ENCODE peak calls at places on chromosomes 3 and 15, in nine cellular contexts. One of them, this sample, is unnamed.

GRCh38 chr3:52495777-52496602 is 852 bp downstream of the STAB1 start:
- DNase-seq in NCI-H69: no peak
- DNase-seq in NCI-H1092 treated with DMSO at 0.1 percent for 48 hours: no peak
- DNase-seq in psoas muscle: peak; percentile 51
- DNase-seq in colonic mucosa: no peak
- DNase-seq in neural progenitor cell: no peak
- DNase-seq in HepG2: peak; percentile 30
- DNase-seq in esophagus squamous epithelium: no peak
- DNase-seq in OCI-LY7: no peak
- DNase-seq in this sample: no peak

GRCh38 chr15:50758712-50759205 is 6.7 kb downstream of the SPPL2A start:
- DNase-seq in NCI-H69: no peak
- DNase-seq in NCI-H1092 treated with DMSO at 0.1 percent for 48 hours: no peak
- DNase-seq in psoas muscle: no peak
- DNase-seq in colonic mucosa: no peak
- DNase-seq in neural progenitor cell: no peak
- DNase-seq in HepG2: no peak
- DNase-seq in esophagus squamous epithelium: no peak
- DNase-seq in OCI-LY7: no peak
- DNase-seq in this sample: no peak

GRCh38 chr3:161273589-161274218 is 52.6 kb downstream of the NMD3 start:
- DNase-seq in NCI-H69: peak; percentile 61
- DNase-seq in NCI-H1092 treated with DMSO at 0.1 percent for 48 hours: peak; percentile 35
- DNase-seq in psoas muscle: no peak
- DNase-seq in colonic mucosa: peak; percentile 29
- DNase-seq in neural progenitor cell: peak; percentile 61
- DNase-seq in HepG2: peak; percentile 28
- DNase-seq in esophagus squamous epithelium: no peak
- DNase-seq in OCI-LY7: peak; percentile 60
- DNase-seq in this sample: peak; percentile 7

GRCh38 chr3:168249539-168250414 is 154.1 kb upstream of the GOLIM4 start:
- DNase-seq in NCI-H69: peak; percentile 98
- DNase-seq in NCI-H1092 treated with DMSO at 0.1 percent for 48 hours: peak; percentile 82
- DNase-seq in psoas muscle: peak; percentile 70
- DNase-seq in colonic mucosa: peak; percentile 77
- DNase-seq in neural progenitor cell: peak; percentile 96
- DNase-seq in HepG2: peak; percentile 54
- DNase-seq in esophagus squamous epithelium: no peak
- DNase-seq in OCI-LY7: peak; percentile 47
- DNase-seq in this sample: no peak

GRCh38 chr15:68599560-68600071 is 20.8 kb downstream of the CORO2B start:
- DNase-seq in NCI-H69: peak; percentile 88
- DNase-seq in NCI-H1092 treated with DMSO at 0.1 percent for 48 hours: no peak
- DNase-seq in psoas muscle: no peak
- DNase-seq in colonic mucosa: no peak
- DNase-seq in neural progenitor cell: peak; percentile 91
- DNase-seq in HepG2: no peak
- DNase-seq in esophagus squamous epithelium: no peak
- DNase-seq in OCI-LY7: peak; percentile 55
- DNase-seq in this sample: no peak

GRCh38 chr3:177601120-177601519 is 403.8 kb upstream of the TBL1XR1 start:
- DNase-seq in NCI-H69: peak; percentile 40
- DNase-seq in NCI-H1092 treated with DMSO at 0.1 percent for 48 hours: no peak
- DNase-seq in psoas muscle: no peak
- DNase-seq in colonic mucosa: no peak
- DNase-seq in neural progenitor cell: no peak
- DNase-seq in HepG2: no peak
- DNase-seq in esophagus squamous epithelium: no peak
- DNase-seq in OCI-LY7: no peak
- DNase-seq in this sample: no peak

GRCh38 chr3:51975857-51976549 is 1.1 kb downstream of the ABHD14A start:
- DNase-seq in NCI-H69: peak; percentile 88
- DNase-seq in NCI-H1092 treated with DMSO at 0.1 percent for 48 hours: peak; percentile 78
- DNase-seq in psoas muscle: peak; percentile 76
- DNase-seq in colonic mucosa: peak; percentile 81
- DNase-seq in neural progenitor cell: peak; percentile 88
- DNase-seq in HepG2: peak; percentile 50
- DNase-seq in esophagus squamous epithelium: no peak
- DNase-seq in OCI-LY7: peak; percentile 44
- DNase-seq in this sample: no peak

GRCh38 chr3:111484666-111485065 is 57.3 kb upstream of the CD96 start:
- DNase-seq in NCI-H69: no peak
- DNase-seq in NCI-H1092 treated with DMSO at 0.1 percent for 48 hours: no peak
- DNase-seq in psoas muscle: no peak
- DNase-seq in colonic mucosa: no peak
- DNase-seq in neural progenitor cell: no peak
- DNase-seq in HepG2: no peak
- DNase-seq in esophagus squamous epithelium: no peak
- DNase-seq in OCI-LY7: no peak
- DNase-seq in this sample: no peak

GRCh38 chr3:126125341-126125740 is 41.4 kb upstream of the SLC41A3 start:
- DNase-seq in NCI-H69: no peak
- DNase-seq in NCI-H1092 treated with DMSO at 0.1 percent for 48 hours: no peak
- DNase-seq in psoas muscle: peak; percentile 1
- DNase-seq in colonic mucosa: peak; percentile 10
- DNase-seq in neural progenitor cell: no peak
- DNase-seq in HepG2: no peak
- DNase-seq in esophagus squamous epithelium: no peak
- DNase-seq in OCI-LY7: no peak
- DNase-seq in this sample: no peak

GRCh38 chr15:47351501-47351900 is 365.8 kb upstream of the SEMA6D start:
- DNase-seq in NCI-H69: no peak
- DNase-seq in NCI-H1092 treated with DMSO at 0.1 percent for 48 hours: no peak
- DNase-seq in psoas muscle: no peak
- DNase-seq in colonic mucosa: no peak
- DNase-seq in neural progenitor cell: no peak
- DNase-seq in HepG2: no peak
- DNase-seq in esophagus squamous epithelium: no peak
- DNase-seq in OCI-LY7: no peak
- DNase-seq in this sample: no peak

GRCh38 chr3:197212290-197212689 is 86.1 kb downstream of the DLG1 start:
- DNase-seq in NCI-H69: no peak
- DNase-seq in NCI-H1092 treated with DMSO at 0.1 percent for 48 hours: no peak
- DNase-seq in psoas muscle: no peak
- DNase-seq in colonic mucosa: no peak
- DNase-seq in neural progenitor cell: no peak
- DNase-seq in HepG2: no peak
- DNase-seq in esophagus squamous epithelium: no peak
- DNase-seq in OCI-LY7: no peak
- DNase-seq in this sample: no peak

GRCh38 chr15:94265009-94265408 is 33.6 kb downstream of the MCTP2 start:
- DNase-seq in NCI-H69: no peak
- DNase-seq in NCI-H1092 treated with DMSO at 0.1 percent for 48 hours: no peak
- DNase-seq in psoas muscle: no peak
- DNase-seq in colonic mucosa: no peak
- DNase-seq in neural progenitor cell: no peak
- DNase-seq in HepG2: no peak
- DNase-seq in esophagus squamous epithelium: no peak
- DNase-seq in OCI-LY7: no peak
- DNase-seq in this sample: no peak

GRCh38 chr3:178295257-178295912 is 240.9 kb upstream of the KCNMB2 start:
- DNase-seq in NCI-H69: peak; percentile 9
- DNase-seq in NCI-H1092 treated with DMSO at 0.1 percent for 48 hours: no peak
- DNase-seq in psoas muscle: no peak
- DNase-seq in colonic mucosa: no peak
- DNase-seq in neural progenitor cell: no peak
- DNase-seq in HepG2: no peak
- DNase-seq in esophagus squamous epithelium: no peak
- DNase-seq in OCI-LY7: no peak
- DNase-seq in this sample: no peak

GRCh38 chr3:73572371-73572770 is 52.4 kb downstream of the PDZRN3 start:
- DNase-seq in NCI-H69: peak; percentile 10
- DNase-seq in NCI-H1092 treated with DMSO at 0.1 percent for 48 hours: no peak
- DNase-seq in psoas muscle: no peak
- DNase-seq in colonic mucosa: peak; percentile 52
- DNase-seq in neural progenitor cell: no peak
- DNase-seq in HepG2: no peak
- DNase-seq in esophagus squamous epithelium: no peak
- DNase-seq in OCI-LY7: no peak
- DNase-seq in this sample: no peak

GRCh38 chr15:97652041-97652440 is 308.5 kb upstream of the ARRDC4 start:
- DNase-seq in NCI-H69: peak; percentile 71
- DNase-seq in NCI-H1092 treated with DMSO at 0.1 percent for 48 hours: no peak
- DNase-seq in psoas muscle: no peak
- DNase-seq in colonic mucosa: no peak
- DNase-seq in neural progenitor cell: no peak
- DNase-seq in HepG2: no peak
- DNase-seq in esophagus squamous epithelium: no peak
- DNase-seq in OCI-LY7: no peak
- DNase-seq in this sample: no peak

GRCh38 chr15:92492556-92492955 is 98.9 kb downstream of the ST8SIA2 start:
- DNase-seq in NCI-H69: no peak
- DNase-seq in NCI-H1092 treated with DMSO at 0.1 percent for 48 hours: no peak
- DNase-seq in psoas muscle: no peak
- DNase-seq in colonic mucosa: no peak
- DNase-seq in neural progenitor cell: no peak
- DNase-seq in HepG2: no peak
- DNase-seq in esophagus squamous epithelium: no peak
- DNase-seq in OCI-LY7: no peak
- DNase-seq in this sample: no peak

GRCh38 chr15:43096411-43096810 is 9.4 kb downstream of the UBR1 start:
- DNase-seq in NCI-H69: no peak
- DNase-seq in NCI-H1092 treated with DMSO at 0.1 percent for 48 hours: no peak
- DNase-seq in psoas muscle: no peak
- DNase-seq in colonic mucosa: no peak
- DNase-seq in neural progenitor cell: no peak
- DNase-seq in HepG2: no peak
- DNase-seq in esophagus squamous epithelium: no peak
- DNase-seq in OCI-LY7: no peak
- DNase-seq in this sample: no peak

GRCh38 chr15:43702701-43703433 is 9.2 kb downstream of the CKMT1A start:
- DNase-seq in NCI-H69: no peak
- DNase-seq in NCI-H1092 treated with DMSO at 0.1 percent for 48 hours: no peak
- DNase-seq in psoas muscle: no peak
- DNase-seq in colonic mucosa: no peak
- DNase-seq in neural progenitor cell: no peak
- DNase-seq in HepG2: no peak
- DNase-seq in esophagus squamous epithelium: no peak
- DNase-seq in OCI-LY7: no peak
- DNase-seq in this sample: no peak

GRCh38 chr3:72814308-72814707 is 33.9 kb downstream of the SHQ1 start:
- DNase-seq in NCI-H69: no peak
- DNase-seq in NCI-H1092 treated with DMSO at 0.1 percent for 48 hours: no peak
- DNase-seq in psoas muscle: no peak
- DNase-seq in colonic mucosa: no peak
- DNase-seq in neural progenitor cell: no peak
- DNase-seq in HepG2: no peak
- DNase-seq in esophagus squamous epithelium: no peak
- DNase-seq in OCI-LY7: peak; percentile 59
- DNase-seq in this sample: no peak

GRCh38 chr3:147157629-147158028 is 248.7 kb downstream of the ZIC4 start:
- DNase-seq in NCI-H69: no peak
- DNase-seq in NCI-H1092 treated with DMSO at 0.1 percent for 48 hours: no peak
- DNase-seq in psoas muscle: no peak
- DNase-seq in colonic mucosa: no peak
- DNase-seq in neural progenitor cell: no peak
- DNase-seq in HepG2: no peak
- DNase-seq in esophagus squamous epithelium: no peak
- DNase-seq in OCI-LY7: no peak
- DNase-seq in this sample: no peak

GRCh38 chr3:139655880-139656279 is 21.9 kb downstream of the NMNAT3 start:
- DNase-seq in NCI-H69: peak; percentile 12
- DNase-seq in NCI-H1092 treated with DMSO at 0.1 percent for 48 hours: no peak
- DNase-seq in psoas muscle: no peak
- DNase-seq in colonic mucosa: no peak
- DNase-seq in neural progenitor cell: no peak
- DNase-seq in HepG2: peak; percentile 6
- DNase-seq in esophagus squamous epithelium: no peak
- DNase-seq in OCI-LY7: no peak
- DNase-seq in this sample: no peak

GRCh38 chr15:91099616-91100560 is at the start of gene SV2B:
- DNase-seq in NCI-H69: peak; percentile 86
- DNase-seq in NCI-H1092 treated with DMSO at 0.1 percent for 48 hours: peak; percentile 61
- DNase-seq in psoas muscle: peak; percentile 33
- DNase-seq in colonic mucosa: no peak
- DNase-seq in neural progenitor cell: peak; percentile 83
- DNase-seq in HepG2: no peak
- DNase-seq in esophagus squamous epithelium: no peak
- DNase-seq in OCI-LY7: no peak
- DNase-seq in this sample: peak; percentile 53

GRCh38 chr3:182212479-182213076 is 500.9 kb downstream of the SOX2 start:
- DNase-seq in NCI-H69: peak; percentile 99
- DNase-seq in NCI-H1092 treated with DMSO at 0.1 percent for 48 hours: peak; percentile 37
- DNase-seq in psoas muscle: peak; percentile 17
- DNase-seq in colonic mucosa: peak; percentile 20
- DNase-seq in neural progenitor cell: no peak
- DNase-seq in HepG2: peak; percentile 96
- DNase-seq in esophagus squamous epithelium: no peak
- DNase-seq in OCI-LY7: no peak
- DNase-seq in this sample: no peak

GRCh38 chr3:78798266-78798832 is 969.4 kb downstream of the ROBO1 start:
- DNase-seq in NCI-H69: no peak
- DNase-seq in NCI-H1092 treated with DMSO at 0.1 percent for 48 hours: no peak
- DNase-seq in psoas muscle: no peak
- DNase-seq in colonic mucosa: no peak
- DNase-seq in neural progenitor cell: no peak
- DNase-seq in HepG2: peak; percentile 54
- DNase-seq in esophagus squamous epithelium: no peak
- DNase-seq in OCI-LY7: no peak
- DNase-seq in this sample: no peak

GRCh38 chr3:29317659-29318173 is 36.8 kb downstream of the RBMS3 start:
- DNase-seq in NCI-H69: no peak
- DNase-seq in NCI-H1092 treated with DMSO at 0.1 percent for 48 hours: no peak
- DNase-seq in psoas muscle: no peak
- DNase-seq in colonic mucosa: no peak
- DNase-seq in neural progenitor cell: no peak
- DNase-seq in HepG2: no peak
- DNase-seq in esophagus squamous epithelium: no peak
- DNase-seq in OCI-LY7: no peak
- DNase-seq in this sample: no peak

GRCh38 chr3:172357850-172358754 is 90.2 kb downstream of the GHSR start:
- DNase-seq in NCI-H69: no peak
- DNase-seq in NCI-H1092 treated with DMSO at 0.1 percent for 48 hours: no peak
- DNase-seq in psoas muscle: peak; percentile 54
- DNase-seq in colonic mucosa: no peak
- DNase-seq in neural progenitor cell: no peak
- DNase-seq in HepG2: no peak
- DNase-seq in esophagus squamous epithelium: no peak
- DNase-seq in OCI-LY7: no peak
- DNase-seq in this sample: no peak

GRCh38 chr3:159806412-159806811 is 182.2 kb upstream of the IL12A start:
- DNase-seq in NCI-H69: peak; percentile 84
- DNase-seq in NCI-H1092 treated with DMSO at 0.1 percent for 48 hours: no peak
- DNase-seq in psoas muscle: peak; percentile 50
- DNase-seq in colonic mucosa: no peak
- DNase-seq in neural progenitor cell: peak; percentile 9
- DNase-seq in HepG2: no peak
- DNase-seq in esophagus squamous epithelium: no peak
- DNase-seq in OCI-LY7: no peak
- DNase-seq in this sample: no peak

GRCh38 chr3:13878711-13879101 is 1.2 kb downstream of the WNT7A start:
- DNase-seq in NCI-H69: no peak
- DNase-seq in NCI-H1092 treated with DMSO at 0.1 percent for 48 hours: no peak
- DNase-seq in psoas muscle: no peak
- DNase-seq in colonic mucosa: no peak
- DNase-seq in neural progenitor cell: peak; percentile 68
- DNase-seq in HepG2: no peak
- DNase-seq in esophagus squamous epithelium: no peak
- DNase-seq in OCI-LY7: no peak
- DNase-seq in this sample: no peak

GRCh38 chr3:149575213-149575961 is 82.4 kb downstream of the WWTR1 start:
- DNase-seq in NCI-H69: no peak
- DNase-seq in NCI-H1092 treated with DMSO at 0.1 percent for 48 hours: peak; percentile 3
- DNase-seq in psoas muscle: peak; percentile 73
- DNase-seq in colonic mucosa: peak; percentile 24
- DNase-seq in neural progenitor cell: peak; percentile 18
- DNase-seq in HepG2: peak; percentile 57
- DNase-seq in esophagus squamous epithelium: no peak
- DNase-seq in OCI-LY7: no peak
- DNase-seq in this sample: no peak

GRCh38 chr3:37308247-37308646 is 133.9 kb upstream of the LRRFIP2 start:
- DNase-seq in NCI-H69: peak; percentile 15
- DNase-seq in NCI-H1092 treated with DMSO at 0.1 percent for 48 hours: peak; percentile 1
- DNase-seq in psoas muscle: no peak
- DNase-seq in colonic mucosa: no peak
- DNase-seq in neural progenitor cell: peak; percentile 26
- DNase-seq in HepG2: peak; percentile 7
- DNase-seq in esophagus squamous epithelium: no peak
- DNase-seq in OCI-LY7: peak; percentile 25
- DNase-seq in this sample: no peak

GRCh38 chr3:9876991-9877390 is 3.1 kb downstream of the CIDEC start:
- DNase-seq in NCI-H69: no peak
- DNase-seq in NCI-H1092 treated with DMSO at 0.1 percent for 48 hours: no peak
- DNase-seq in psoas muscle: no peak
- DNase-seq in colonic mucosa: no peak
- DNase-seq in neural progenitor cell: no peak
- DNase-seq in HepG2: no peak
- DNase-seq in esophagus squamous epithelium: no peak
- DNase-seq in OCI-LY7: no peak
- DNase-seq in this sample: no peak